ENCODE peak calls at places on chromosomes 1 and 21, in ten cellular contexts. P, Y, Z, M, S, A, R, X, W and O are unnamed samples.

GRCh38 chr1:21929951-21930615 is 7.0 kb downstream of the HSPG2 start:
- DNase-seq in P (no peak), W (no peak), S (no peak), R (no peak), Z (no peak), M (no peak), A (no peak), Y (no peak), X (no peak), O (no peak)

GRCh38 chr21:34553199-34553952 is 41.4 kb upstream of the KCNE1 start:
- DNase-seq in X (no peak), R (no peak), Y (no peak), M (peak; percentile 84), Z (no peak), W (no peak), S (peak; percentile 82), P (no peak), A (no peak), O (no peak)

GRCh38 chr1:226309398-226310122 is 596 bp upstream of the LIN9 start:
- DNase-seq in A (peak; percentile 42), M (no peak), W (no peak), X (no peak), P (peak; percentile 27), R (no peak), Y (peak; percentile 60), Z (no peak), S (no peak), O (peak; percentile 48)

GRCh38 chr1:227894306-227894721 is 53.4 kb downstream of the WNT9A start:
- DNase-seq in X (no peak), R (no peak), Z (peak; percentile 43), A (no peak), W (no peak), P (no peak), S (no peak), Y (no peak), M (no peak), O (no peak)

GRCh38 chr1:154968731-154969130 is 1.8 kb downstream of the SHC1 start:
- DNase-seq in R (no peak), X (no peak), A (no peak), P (no peak), W (no peak), Z (no peak), S (no peak), Y (no peak), M (no peak), O (no peak)

GRCh38 chr1:14567056-14567455 is 31.4 kb upstream of the KAZN start:
- DNase-seq in X (no peak), W (no peak), P (peak; percentile 33), R (no peak), M (no peak), S (no peak), Z (no peak), Y (peak; percentile 31), A (no peak), O (peak; percentile 25)

GRCh38 chr21:14545906-14546480 is at the start of gene SAMSN1:
- DNase-seq in Z (peak; percentile 67), Y (peak; percentile 93), S (no peak), R (no peak), P (peak; percentile 90), W (no peak), X (peak; percentile 64), M (no peak), A (peak; percentile 80), O (no peak)

GRCh38 chr21:31408306-31409088 is 64.4 kb upstream of the TIAM1 start:
- DNase-seq in Z (no peak), X (no peak), S (no peak), M (no peak), A (no peak), R (no peak), W (no peak), Y (no peak), P (no peak), O (no peak)

GRCh38 chr1:15761729-15762128 is 3.1 kb downstream of the FBLIM1 start:
- DNase-seq in M (no peak), S (no peak), X (no peak), A (no peak), W (no peak), R (no peak), P (no peak), Z (no peak), Y (no peak), O (no peak)

GRCh38 chr21:17925900-17926299 is 106.7 kb upstream of the C21orf91 start:
- DNase-seq in Z (no peak), Y (peak; percentile 18), R (no peak), M (peak; percentile 51), W (no peak), A (no peak), S (peak; percentile 24), X (no peak), P (peak; percentile 25), O (peak; percentile 21)

GRCh38 chr21:45266518-45267389 is 20.9 kb downstream of the POFUT2 start:
- DNase-seq in M (peak; percentile 30), R (no peak), Z (peak; percentile 74), A (no peak), P (no peak), S (no peak), W (no peak), X (no peak), Y (no peak), O (no peak)

GRCh38 chr21:17796503-17796902 is 22.7 kb downstream of the C21orf91 start:
- DNase-seq in S (no peak), M (no peak), Y (no peak), Z (no peak), P (no peak), X (no peak), A (no peak), W (no peak), R (no peak), O (no peak)

GRCh38 chr1:40914927-40915569 is 52.9 kb upstream of the CITED4 start:
- DNase-seq in M (no peak), Z (no peak), X (no peak), W (no peak), S (no peak), Y (no peak), P (no peak), A (no peak), R (no peak), O (no peak)

GRCh38 chr1:32393832-32394140 is 455 bp downstream of the BSDC1 start:
- DNase-seq in A (no peak), M (no peak), S (no peak), P (peak; percentile 35), X (no peak), R (no peak), Y (no peak), W (no peak), Z (no peak), O (peak; percentile 29)

GRCh38 chr1:202034683-202035462 is 24.5 kb downstream of the ELF3 start:
- DNase-seq in X (no peak), S (peak; percentile 96), Y (no peak), R (no peak), W (no peak), M (peak; percentile 97), A (no peak), Z (no peak), P (peak; percentile 46), O (no peak)

GRCh38 chr1:40769815-40770214 is 13.8 kb upstream of the KCNQ4 start:
- DNase-seq in Y (no peak), A (no peak), S (no peak), P (no peak), M (no peak), W (no peak), R (no peak), X (no peak), Z (no peak), O (peak; percentile 17)

GRCh38 chr21:41207401-41208388 is 39.7 kb downstream of the BACE2 start:
- DNase-seq in Y (no peak), P (peak; percentile 10), X (no peak), W (no peak), R (peak; percentile 33), S (peak; percentile 86), Z (no peak), A (no peak), M (peak; percentile 63), O (no peak)

GRCh38 chr1:16338961-16339360 is 13.3 kb downstream of the FBXO42 start:
- DNase-seq in M (no peak), R (no peak), Y (no peak), A (no peak), S (no peak), P (no peak), W (no peak), X (no peak), Z (no peak), O (no peak)

GRCh38 chr1:226652613-226653012 is 86.5 kb downstream of the ITPKB start:
- DNase-seq in W (no peak), R (no peak), S (no peak), A (no peak), P (no peak), X (no peak), Z (no peak), M (no peak), Y (no peak), O (no peak)

GRCh38 chr1:117574206-117574835 is 31.5 kb upstream of the TENT5C start:
- DNase-seq in S (no peak), P (no peak), R (no peak), Y (no peak), A (no peak), Z (no peak), M (no peak), W (no peak), X (no peak), O (no peak)

GRCh38 chr1:2546515-2547209 is 9.5 kb upstream of the TNFRSF14 start:
- DNase-seq in Y (peak; percentile 91), R (peak; percentile 47), A (peak; percentile 90), X (peak; percentile 69), M (peak; percentile 70), Z (peak; percentile 86), W (peak; percentile 70), S (peak; percentile 61), P (peak; percentile 95), O (peak; percentile 88)

GRCh38 chr21:44998086-44998620 is 58.3 kb downstream of the SLX9 start:
- DNase-seq in R (no peak), X (no peak), Z (no peak), W (no peak), Y (no peak), M (no peak), A (no peak), P (no peak), S (no peak), O (no peak)

GRCh38 chr1:70819231-70819630 is 228.4 kb downstream of the PTGER3 start:
- DNase-seq in A (no peak), S (no peak), X (no peak), Z (no peak), P (no peak), W (no peak), R (no peak), M (no peak), Y (no peak), O (no peak)

GRCh38 chr1:243974451-243975292 is 76.4 kb upstream of the ZBTB18 start:
- DNase-seq in W (no peak), P (peak; percentile 17), Z (no peak), M (peak; percentile 21), A (no peak), Y (no peak), S (peak; percentile 24), R (no peak), X (no peak), O (no peak)

GRCh38 chr1:188224263-188224662 is 1395.5 kb downstream of the PLA2G4A start:
- DNase-seq in S (no peak), A (no peak), M (no peak), Y (no peak), R (no peak), W (no peak), X (no peak), P (no peak), Z (no peak), O (no peak)

GRCh38 chr1:156836041-156836654 is 19.5 kb upstream of the SH2D2A start:
- DNase-seq in M (no peak), W (no peak), S (no peak), P (peak; percentile 85), Z (no peak), X (no peak), A (no peak), Y (no peak), R (no peak), O (no peak)

GRCh38 chr1:165355977-165356811 is at the start of gene LMX1A:
- DNase-seq in M (no peak), W (no peak), X (no peak), S (no peak), Y (no peak), R (no peak), Z (no peak), P (no peak), A (no peak), O (no peak)

GRCh38 chr1:8116892-8117262 is 90.8 kb upstream of the ERRFI1 start:
- DNase-seq in R (no peak), M (peak; percentile 91), A (no peak), S (peak; percentile 93), P (no peak), Z (no peak), X (no peak), Y (no peak), W (no peak), O (no peak)